ENCODE peak calls at places on chromosomes 7 and 10, in ten cellular contexts. One of them, this sample, is unnamed.

GRCh38 chr10:104253106-104253505 is 1.6 kb upstream of the GSTO1 start:
- DNase-seq in body of pancreas: no peak
- DNase-seq in NCI-H2029 treated with DMSO at 0.1 percent for 48 hours: no peak
- DNase-seq in dermis microvascular lymphatic vessel endothelial cell: no peak
- DNase-seq in GDM1: no peak
- DNase-seq in mesothelial cell of epicardium: no peak
- DNase-seq in activated T-cell treated with anti-CD3 and anti-CD28 coated beads for 1 hour: no peak
- DNase-seq in NCI-H2171 treated with DMSO at 0.1 percent for 48 hours: no peak
- DNase-seq in cardiac muscle cell: no peak
- DNase-seq in D721Med: no peak
- DNase-seq in this sample: no peak

GRCh38 chr7:16712916-16713315 is 40.6 kb upstream of the TSPAN13 start:
- DNase-seq in activated T-cell treated with anti-CD3 and anti-CD28 coated beads for 1 hour: no peak
- DNase-seq in cardiac muscle cell: no peak
- DNase-seq in mesothelial cell of epicardium: no peak
- DNase-seq in body of pancreas: no peak
- DNase-seq in D721Med: no peak
- DNase-seq in GDM1: no peak
- DNase-seq in NCI-H2029 treated with DMSO at 0.1 percent for 48 hours: no peak
- DNase-seq in dermis microvascular lymphatic vessel endothelial cell: no peak
- DNase-seq in NCI-H2171 treated with DMSO at 0.1 percent for 48 hours: no peak
- DNase-seq in this sample: no peak

GRCh38 chr10:80278480-80278879 is 11.0 kb downstream of the MAT1A start:
- DNase-seq in GDM1: no peak
- DNase-seq in body of pancreas: no peak
- DNase-seq in D721Med: no peak
- DNase-seq in activated T-cell treated with anti-CD3 and anti-CD28 coated beads for 1 hour: no peak
- DNase-seq in NCI-H2029 treated with DMSO at 0.1 percent for 48 hours: no peak
- DNase-seq in cardiac muscle cell: no peak
- DNase-seq in mesothelial cell of epicardium: no peak
- DNase-seq in NCI-H2171 treated with DMSO at 0.1 percent for 48 hours: no peak
- DNase-seq in dermis microvascular lymphatic vessel endothelial cell: no peak
- DNase-seq in this sample: no peak

GRCh38 chr7:133705596-133705995 is 421.5 kb upstream of the LRGUK start:
- DNase-seq in mesothelial cell of epicardium: no peak
- DNase-seq in NCI-H2171 treated with DMSO at 0.1 percent for 48 hours: no peak
- DNase-seq in D721Med: no peak
- DNase-seq in cardiac muscle cell: peak
- DNase-seq in GDM1: no peak
- DNase-seq in NCI-H2029 treated with DMSO at 0.1 percent for 48 hours: no peak
- DNase-seq in dermis microvascular lymphatic vessel endothelial cell: peak
- DNase-seq in body of pancreas: no peak
- DNase-seq in activated T-cell treated with anti-CD3 and anti-CD28 coated beads for 1 hour: no peak
- DNase-seq in this sample: no peak

GRCh38 chr7:17021205-17021604 is 139.4 kb upstream of the AGR3 start:
- DNase-seq in NCI-H2171 treated with DMSO at 0.1 percent for 48 hours: no peak
- DNase-seq in NCI-H2029 treated with DMSO at 0.1 percent for 48 hours: no peak
- DNase-seq in cardiac muscle cell: peak
- DNase-seq in activated T-cell treated with anti-CD3 and anti-CD28 coated beads for 1 hour: no peak
- DNase-seq in mesothelial cell of epicardium: no peak
- DNase-seq in body of pancreas: peak
- DNase-seq in D721Med: no peak
- DNase-seq in dermis microvascular lymphatic vessel endothelial cell: no peak
- DNase-seq in GDM1: no peak
- DNase-seq in this sample: no peak

GRCh38 chr7:1193593-1194424 is 33.8 kb upstream of the ZFAND2A start:
- DNase-seq in NCI-H2171 treated with DMSO at 0.1 percent for 48 hours: peak
- DNase-seq in activated T-cell treated with anti-CD3 and anti-CD28 coated beads for 1 hour: peak
- DNase-seq in NCI-H2029 treated with DMSO at 0.1 percent for 48 hours: no peak
- DNase-seq in GDM1: peak
- DNase-seq in D721Med: peak
- DNase-seq in mesothelial cell of epicardium: no peak
- DNase-seq in cardiac muscle cell: peak
- DNase-seq in body of pancreas: peak
- DNase-seq in dermis microvascular lymphatic vessel endothelial cell: no peak
- DNase-seq in this sample: peak

GRCh38 chr7:102253076-102253972 is 33.3 kb upstream of the SH2B2 start:
- DNase-seq in NCI-H2171 treated with DMSO at 0.1 percent for 48 hours: no peak
- DNase-seq in D721Med: no peak
- DNase-seq in mesothelial cell of epicardium: no peak
- DNase-seq in cardiac muscle cell: no peak
- DNase-seq in dermis microvascular lymphatic vessel endothelial cell: no peak
- DNase-seq in body of pancreas: peak
- DNase-seq in NCI-H2029 treated with DMSO at 0.1 percent for 48 hours: no peak
- DNase-seq in activated T-cell treated with anti-CD3 and anti-CD28 coated beads for 1 hour: no peak
- DNase-seq in GDM1: no peak
- DNase-seq in this sample: no peak

GRCh38 chr10:86254081-86254480 is 112.5 kb downstream of the GRID1 start:
- DNase-seq in GDM1: no peak
- DNase-seq in NCI-H2171 treated with DMSO at 0.1 percent for 48 hours: no peak
- DNase-seq in NCI-H2029 treated with DMSO at 0.1 percent for 48 hours: no peak
- DNase-seq in dermis microvascular lymphatic vessel endothelial cell: no peak
- DNase-seq in mesothelial cell of epicardium: no peak
- DNase-seq in D721Med: no peak
- DNase-seq in body of pancreas: no peak
- DNase-seq in cardiac muscle cell: no peak
- DNase-seq in activated T-cell treated with anti-CD3 and anti-CD28 coated beads for 1 hour: no peak
- DNase-seq in this sample: no peak

GRCh38 chr7:51949726-51950644 is 633.4 kb upstream of the COBL start:
- DNase-seq in NCI-H2171 treated with DMSO at 0.1 percent for 48 hours: no peak
- DNase-seq in cardiac muscle cell: no peak
- DNase-seq in GDM1: no peak
- DNase-seq in D721Med: no peak
- DNase-seq in activated T-cell treated with anti-CD3 and anti-CD28 coated beads for 1 hour: no peak
- DNase-seq in dermis microvascular lymphatic vessel endothelial cell: no peak
- DNase-seq in NCI-H2029 treated with DMSO at 0.1 percent for 48 hours: no peak
- DNase-seq in body of pancreas: no peak
- DNase-seq in mesothelial cell of epicardium: no peak
- DNase-seq in this sample: no peak